ENCODE peak calls at places on chromosomes 4 and X, in seven cellular contexts. B, F, N, O, P, Z and M are unnamed samples.

GRCh38 chr4:2930821-2931764 is 32.1 kb downstream of the NOP14 start:
- DNase-seq in O (no peak), F (peak; percentile 51), B (no peak), Z (no peak), N (no peak), P (no peak), M (no peak)

GRCh38 chrX:130245441-130245840 is 23.3 kb downstream of the ZNF280C start:
- DNase-seq in B (no peak), P (peak; percentile 85), F (no peak), O (no peak), N (no peak), Z (no peak), M (no peak)

GRCh38 chrX:41759817-41760216 is 35.8 kb downstream of the GPR82 start:
- DNase-seq in O (peak; percentile 6), N (no peak), Z (no peak), P (no peak), F (no peak), B (peak; percentile 53), M (no peak)

GRCh38 chr4:6773106-6773505 is 9.4 kb upstream of the KIAA0232 start:
- DNase-seq in O (peak; percentile 48), B (peak; percentile 43), Z (no peak), P (peak; percentile 34), F (no peak), N (no peak), M (no peak)

GRCh38 chr4:47050986-47051725 is 19.8 kb downstream of the GABRB1 start:
- DNase-seq in Z (no peak), B (peak; percentile 10), N (no peak), O (no peak), F (no peak), P (no peak), M (no peak)

GRCh38 chr4:147428583-147428982 is 52.3 kb upstream of the EDNRA start:
- DNase-seq in N (no peak), Z (no peak), F (no peak), B (no peak), O (no peak), P (no peak), M (no peak)

GRCh38 chr4:37095925-37096324 is 148.6 kb upstream of the NWD2 start:
- DNase-seq in F (no peak), B (no peak), N (no peak), P (no peak), Z (no peak), O (no peak), M (no peak)

GRCh38 chr4:177489847-177490246 is 47.6 kb upstream of the AGA start:
- DNase-seq in P (peak; percentile 67), B (no peak), F (no peak), O (peak; percentile 28), Z (no peak), N (no peak), M (no peak)

GRCh38 chr4:121860121-121860520 is 10.2 kb downstream of the BBS7 start:
- DNase-seq in B (no peak), F (no peak), P (no peak), Z (no peak), N (no peak), O (no peak), M (no peak)

GRCh38 chr4:67566335-67566734 is 7.8 kb downstream of the STAP1 start:
- DNase-seq in F (no peak), B (no peak), P (no peak), O (no peak), Z (no peak), N (no peak), M (no peak)

GRCh38 chr4:138182838-138183426 is 59.2 kb downstream of the SLC7A11 start:
- DNase-seq in B (peak; percentile 63), F (no peak), Z (no peak), P (peak; percentile 32), N (no peak), O (peak; percentile 60), M (peak; percentile 23)

GRCh38 chrX:137432609-137433008 is 133.3 kb upstream of the ZIC3 start:
- DNase-seq in F (peak; percentile 61), P (no peak), B (peak; percentile 55), O (no peak), N (no peak), Z (no peak), M (no peak)

GRCh38 chrX:9927638-9928037 is 39.5 kb upstream of the CLDN34 start:
- DNase-seq in Z (no peak), F (no peak), O (no peak), P (no peak), B (no peak), N (no peak), M (no peak)

GRCh38 chr4:3386486-3386885 is 55.3 kb upstream of the HGFAC start:
- DNase-seq in P (no peak), O (no peak), N (no peak), B (no peak), F (no peak), Z (no peak), M (peak; percentile 32)

GRCh38 chrX:69268637-69269036 is 103.4 kb upstream of the PJA1 start:
- DNase-seq in F (no peak), P (no peak), Z (no peak), N (no peak), B (no peak), O (no peak), M (no peak)

GRCh38 chr4:173264960-173265281 is 69.2 kb downstream of the HMGB2 start:
- DNase-seq in P (no peak), B (no peak), O (no peak), Z (no peak), F (no peak), N (no peak), M (no peak)

GRCh38 chr4:173261052-173261451 is 73.1 kb downstream of the HMGB2 start:
- DNase-seq in N (no peak), F (no peak), Z (no peak), B (no peak), O (no peak), P (no peak), M (no peak)

GRCh38 chr4:173269280-173269679 is 64.9 kb downstream of the HMGB2 start:
- DNase-seq in B (no peak), Z (no peak), F (no peak), O (no peak), N (no peak), P (no peak), M (no peak)

GRCh38 chr4:173262363-173262762 is 71.8 kb downstream of the HMGB2 start:
- DNase-seq in O (no peak), B (no peak), Z (no peak), F (no peak), P (no peak), N (no peak), M (no peak)

GRCh38 chr4:173264245-173264959 is 69.8 kb downstream of the HMGB2 start:
- DNase-seq in F (no peak), O (peak; percentile 22), Z (peak; percentile 62), N (peak; percentile 29), B (peak; percentile 92), P (peak; percentile 77), M (no peak)
- H3K27ac ChIP-seq in F (no peak overlapping the region), O (no peak overlapping the region), Z (no peak overlapping the region), N (no peak overlapping the region), B (peak overlapping the region; percentile 81), P (no peak overlapping the region), M (no peak overlapping the region)

GRCh38 chr4:73662709-73663546 is 42.7 kb upstream of the RASSF6 start:
- DNase-seq in O (peak; percentile 47), F (no peak), N (no peak), Z (no peak), P (peak; percentile 50), B (peak; percentile 72), M (peak; percentile 54)
- TF ChIP-seq CTCF in O (peak; percentile 57), F (peak; percentile 36), N (no peak), Z (peak; percentile 63), P (peak; percentile 63), B (peak; percentile 52), M (peak; percentile 36)

GRCh38 chr4:154125340-154125739 is 336.5 kb upstream of the SFRP2 start:
- DNase-seq in F (no peak), Z (no peak), N (no peak), B (no peak), P (no peak), O (no peak), M (no peak)
- H3K27ac ChIP-seq in F (no peak overlapping the region), Z (no peak overlapping the region), N (no peak overlapping the region), B (no peak overlapping the region), P (peak overlapping the region; percentile 82), O (no peak overlapping the region), M (no peak overlapping the region)

GRCh38 chr4:86653237-86653865 is 59.2 kb downstream of the PTPN13 start:
- DNase-seq in P (no peak), O (no peak), Z (no peak), F (no peak), N (no peak), B (no peak), M (no peak)
- TF ChIP-seq CTCF in P (peak; percentile 19), O (peak; percentile 63), Z (peak; percentile 13), F (peak; percentile 80), N (no peak), B (peak; percentile 31), M (no peak)

GRCh38 chr4:41359836-41360213 is 103.1 kb downstream of the UCHL1 start:
- DNase-seq in B (no peak), Z (no peak), F (peak; percentile 36), P (no peak), O (no peak), N (no peak), M (no peak)
- H3K27ac ChIP-seq in B (no peak overlapping the region), Z (peak overlapping the region; percentile 89), F (no peak overlapping the region), P (no peak overlapping the region), O (no peak overlapping the region), N (no peak overlapping the region), M (peak overlapping the region; percentile 82)

GRCh38 chr4:924107-925096 is 7.7 kb downstream of the GAK start:
- DNase-seq in P (peak; percentile 65), B (no peak), N (no peak), O (peak; percentile 43), Z (no peak), F (peak; percentile 37), M (no peak)

GRCh38 chr4:925771-926500 is 6.2 kb downstream of the GAK start:
- DNase-seq in Z (no peak), B (no peak), P (no peak), F (no peak), O (no peak), N (no peak), M (no peak)

GRCh38 chr4:917992-918391 is 14.1 kb downstream of the GAK start:
- DNase-seq in N (no peak), O (no peak), Z (no peak), P (no peak), F (no peak), B (no peak), M (no peak)

GRCh38 chr4:925171-925570 is 6.9 kb downstream of the GAK start:
- DNase-seq in F (no peak), Z (no peak), N (no peak), P (no peak), B (no peak), O (no peak), M (no peak)

GRCh38 chr4:921830-922331 is 10.2 kb downstream of the GAK start:
- DNase-seq in N (no peak), P (peak; percentile 33), B (no peak), O (no peak), Z (no peak), F (no peak), M (no peak)
- TF ChIP-seq CTCF in N (no peak), P (no peak), B (no peak), O (no peak), Z (no peak), F (no peak), M (no peak)